ENCODE peak calls at places on chromosomes 16 and 17, in nine cellular contexts. R is foreskin fibroblast, F is prostate gland, W is heart left ventricle, Q is stomach, T is RWPE2, U is left lung, B is fibroblast of pulmonary artery, I is MM.1S. O is an unnamed sample.

GRCh38 chr16:48076455-48077012 is 79.3 kb downstream of the ABCC12 start:
- DNase-seq in R (peak; percentile 69), F (no peak), W (no peak), Q (no peak), T (no peak), U (no peak), B (peak; percentile 25), I (no peak), O (no peak)

GRCh38 chr17:7656958-7657715 is 6.4 kb downstream of the ATP1B2 start:
- DNase-seq in R (no peak), F (no peak), W (peak; percentile 76), Q (no peak), T (no peak), U (no peak), B (peak; percentile 18), I (no peak), O (no peak)

GRCh38 chr17:77836557-77837041 is 121.9 kb upstream of the TNRC6C start:
- DNase-seq in R (peak; percentile 29), F (peak; percentile 75), W (no peak), Q (no peak), T (peak; percentile 37), U (no peak), B (peak; percentile 58), I (no peak), O (peak; percentile 44)

GRCh38 chr16:20915733-20916132 is 15.2 kb downstream of the LYRM1 start:
- DNase-seq in R (no peak), F (no peak), W (no peak), Q (no peak), T (no peak), U (no peak), B (no peak), I (no peak), O (no peak)

GRCh38 chr16:2919511-2920255 is 8.0 kb downstream of the FLYWCH1 start:
- DNase-seq in R (no peak), F (peak; percentile 44), W (peak; percentile 53), Q (peak; percentile 62), T (no peak), U (no peak), B (peak; percentile 81), I (peak; percentile 58), O (peak; percentile 79)

GRCh38 chr16:59859606-59860402 is 1125.7 kb upstream of the GOT2 start:
- DNase-seq in R (peak; percentile 36), F (no peak), W (no peak), Q (no peak), T (no peak), U (no peak), B (no peak), I (no peak), O (peak; percentile 31)

GRCh38 chr17:66466421-66466820 is 164.0 kb downstream of the PRKCA start:
- DNase-seq in R (no peak), F (no peak), W (no peak), Q (no peak), T (no peak), U (no peak), B (no peak), I (no peak), O (no peak)

GRCh38 chr16:72198021-72198420 is 26.1 kb upstream of the PMFBP1 start:
- DNase-seq in R (peak; percentile 90), F (no peak), W (peak; percentile 25), Q (no peak), T (no peak), U (no peak), B (peak; percentile 93), I (no peak), O (peak; percentile 98)

GRCh38 chr16:28504707-28505404 is 1.8 kb downstream of the IL27 start:
- DNase-seq in R (no peak), F (no peak), W (no peak), Q (no peak), T (no peak), U (no peak), B (no peak), I (no peak), O (no peak)

GRCh38 chr16:65737831-65738230 is 616.0 kb upstream of the CDH11 start:
- DNase-seq in R (no peak), F (no peak), W (no peak), Q (no peak), T (no peak), U (no peak), B (no peak), I (no peak), O (peak; percentile 2)

GRCh38 chr17:80765241-80766022 is 220.8 kb downstream of the RPTOR start:
- DNase-seq in R (no peak), F (no peak), W (no peak), Q (no peak), T (no peak), U (no peak), B (no peak), I (no peak), O (no peak)

GRCh38 chr16:30541502-30542329 is 7.1 kb upstream of the ZNF747 start:
- DNase-seq in R (peak; percentile 68), F (no peak), W (no peak), Q (peak; percentile 80), T (no peak), U (peak; percentile 12), B (peak; percentile 80), I (no peak), O (peak; percentile 44)

GRCh38 chr17:3812771-3813170 is 11.8 kb upstream of the ITGAE start:
- DNase-seq in R (no peak), F (no peak), W (no peak), Q (no peak), T (no peak), U (no peak), B (peak; percentile 24), I (no peak), O (no peak)

GRCh38 chr17:39027440-39028035 is 60.3 kb upstream of the FBXO47 start:
- DNase-seq in R (no peak), F (no peak), W (no peak), Q (no peak), T (no peak), U (no peak), B (no peak), I (no peak), O (no peak)

GRCh38 chr16:48608452-48608851 is 1.5 kb downstream of the N4BP1 start:
- DNase-seq in R (no peak), F (no peak), W (no peak), Q (no peak), T (no peak), U (no peak), B (no peak), I (peak; percentile 86), O (no peak)

GRCh38 chr16:50587543-50587942 is 39.3 kb downstream of the NKD1 start:
- DNase-seq in R (no peak), F (no peak), W (no peak), Q (no peak), T (no peak), U (no peak), B (no peak), I (no peak), O (no peak)

GRCh38 chr16:4488486-4488967 is 12.3 kb downstream of the HMOX2 start:
- DNase-seq in R (no peak), F (no peak), W (no peak), Q (no peak), T (no peak), U (no peak), B (peak; percentile 27), I (no peak), O (no peak)

GRCh38 chr17:57739402-57740224 is 5.5 kb downstream of the CCDC182 start:
- DNase-seq in R (no peak), F (no peak), W (no peak), Q (no peak), T (no peak), U (no peak), B (peak; percentile 11), I (peak; percentile 62), O (peak; percentile 31)

DNA sequence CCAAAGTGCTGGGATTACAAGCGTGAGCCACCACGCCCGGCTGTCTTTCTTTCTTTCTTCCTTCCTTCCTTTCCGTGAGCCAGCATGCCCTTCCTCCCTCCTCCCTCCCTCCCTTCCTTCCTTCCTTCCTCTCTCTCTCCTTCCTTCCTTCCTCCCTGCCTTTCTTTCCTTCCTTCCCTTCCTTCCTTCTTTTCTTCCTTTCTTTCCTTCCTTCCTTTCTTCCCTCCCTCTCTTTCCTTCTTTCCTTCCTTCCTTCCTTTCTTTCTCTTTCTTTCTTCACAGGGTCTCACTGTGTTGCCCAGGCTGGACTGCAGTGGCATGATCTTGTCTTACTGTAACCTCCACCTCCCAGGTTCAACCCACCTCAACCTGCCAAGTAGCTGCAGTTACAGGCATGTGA is 50.7 kb upstream of the PLCG2 start:
- DNase-seq in R (no peak), F (no peak), W (no peak), Q (no peak), T (no peak), U (no peak), B (no peak), I (no peak), O (no peak)
- H3K4me3 ChIP-seq in R (no peak overlapping the region), F (no peak overlapping the region), W (no peak overlapping the region), Q (no peak overlapping the region), T (no peak overlapping the region), U (no peak overlapping the region), B (no peak overlapping the region), I (no peak overlapping the region), O (no peak overlapping the region)

DNA sequence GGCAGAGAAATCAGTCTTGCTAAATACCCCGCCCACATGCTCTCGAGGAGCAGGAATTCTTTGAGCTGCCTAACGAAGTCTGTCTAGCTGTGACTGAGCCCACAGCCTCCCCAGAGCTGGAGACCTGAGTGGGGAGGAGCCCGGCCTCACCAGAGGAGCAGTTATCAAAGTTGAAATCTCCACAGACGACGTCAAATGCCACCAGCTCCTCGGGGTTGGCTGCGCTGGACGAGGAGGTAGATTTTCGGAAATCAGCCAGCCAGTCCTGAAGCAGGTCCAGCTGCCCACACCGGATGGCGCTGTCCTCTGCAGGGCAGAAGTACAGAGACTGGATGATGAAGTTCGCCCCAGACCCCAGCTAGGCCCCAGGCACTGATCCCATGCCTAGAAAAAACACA is 53.8 kb downstream of the PRMT7 start:
- DNase-seq in R (no peak), F (no peak), W (no peak), Q (no peak), T (no peak), U (no peak), B (peak; percentile 36), I (no peak), O (peak; percentile 31)
- TF ChIP-seq CTCF in R (no peak), F (no peak), W (no peak), Q (no peak), T (no peak), U (no peak), B (peak; percentile 8), I (peak; percentile 12), O (peak; percentile 36)

GRCh38 chr17:73643012-73643845 is 1.0 kb downstream of the SDK2 start:
- DNase-seq in R (peak; percentile 13), F (peak; percentile 26), W (peak; percentile 41), Q (peak; percentile 17), T (no peak), U (peak; percentile 80), B (no peak), I (no peak), O (no peak)
- H3K4me3 ChIP-seq in R (peak overlapping the region; percentile 26), F (peak overlapping the region; percentile 50), W (peak overlapping the region; percentile 37), Q (peak overlapping the region; percentile 47), T (peak overlapping the region; percentile 41), U (peak overlapping the region; percentile 30), B (no peak overlapping the region), I (no peak overlapping the region), O (peak overlapping the region; percentile 11)

DNA sequence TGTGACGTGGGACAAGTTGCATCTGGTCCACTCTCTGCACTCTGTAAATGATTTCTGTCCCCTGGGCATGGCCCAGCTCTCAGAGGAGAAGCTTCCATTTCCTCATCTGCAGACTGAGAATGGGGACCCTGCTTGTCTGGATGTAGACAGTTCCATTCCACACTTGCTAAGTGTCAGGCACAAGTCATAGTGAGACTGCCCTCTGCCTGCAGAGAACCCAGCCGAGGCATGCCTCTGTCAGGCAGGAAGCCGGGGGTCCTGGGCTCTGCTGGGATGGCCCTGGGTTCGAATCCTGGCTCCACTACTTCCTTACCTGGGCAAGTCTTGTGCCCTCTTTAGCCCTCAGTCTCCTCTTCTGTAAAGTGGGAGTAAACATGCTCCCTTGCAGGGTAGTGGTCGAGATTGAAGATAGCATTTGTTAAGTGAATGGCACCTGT is 4.1 kb downstream of the MAP2K3 start:
- DNase-seq in R (no peak), F (no peak), W (no peak), Q (no peak), T (no peak), U (peak; percentile 43), B (no peak), I (no peak), O (no peak)
- TF ChIP-seq CTCF in R (peak; percentile 3), F (no peak), W (peak; percentile 30), Q (no peak), T (no peak), U (no peak), B (peak; percentile 3), I (peak; percentile 17), O (peak; percentile 27)

O was measured in choroid plexus epithelial cell.